ENCODE peak calls at places on chromosomes 7 and 10, in eight cellular contexts. G is aorta, T is T-helper 9 cell, M is KG1, F is HT1080, I is DMS153, Y is AG04450, D is mesendoderm. X is an unnamed sample.

GRCh38 chr10:120514035-120514620 is 57.1 kb downstream of the PLPP4 start:
- DNase-seq in G (peak; percentile 47), T (no peak), M (peak; percentile 1), F (no peak), I (no peak), Y (no peak), D (peak; percentile 84), X (no peak)

GRCh38 chr10:5514226-5514881 is 10.4 kb upstream of the CALML3 start:
- DNase-seq in G (no peak), T (no peak), M (no peak), F (no peak), I (no peak), Y (no peak), D (no peak), X (no peak)

GRCh38 chr7:47852330-47853245 is 95.7 kb downstream of the PKD1L1 start:
- DNase-seq in G (no peak), T (no peak), M (no peak), F (no peak), I (no peak), Y (no peak), D (peak; percentile 53), X (no peak)

GRCh38 chr7:24024276-24024675 is 259.7 kb upstream of the NPY start:
- DNase-seq in G (no peak), T (no peak), M (no peak), F (no peak), I (no peak), Y (no peak), D (no peak), X (no peak)

GRCh38 chr7:93279541-93279940 is 47.4 kb downstream of the VPS50 start:
- DNase-seq in G (no peak), T (no peak), M (no peak), F (peak; percentile 6), I (no peak), Y (no peak), D (no peak), X (no peak)

GRCh38 chr10:50501899-50502556 is 121.7 kb downstream of the SGMS1 start:
- DNase-seq in G (no peak), T (no peak), M (no peak), F (no peak), I (no peak), Y (no peak), D (peak; percentile 52), X (no peak)

GRCh38 chr7:120170849-120171248 is 102.1 kb upstream of the KCND2 start:
- DNase-seq in G (no peak), T (no peak), M (no peak), F (no peak), I (no peak), Y (no peak), D (no peak), X (no peak)

GRCh38 chr7:100171087-100171681 is 2.8 kb upstream of the GAL3ST4 start:
- DNase-seq in G (no peak), T (peak; percentile 36), M (no peak), F (no peak), I (no peak), Y (no peak), D (peak; percentile 34), X (no peak)

GRCh38 chr10:88657901-88658300 is 6.3 kb upstream of the LIPF start:
- DNase-seq in G (no peak), T (no peak), M (no peak), F (peak; percentile 47), I (no peak), Y (no peak), D (no peak), X (no peak)

GRCh38 chr7:134690016-134690415 is 43.4 kb downstream of the BPGM start:
- DNase-seq in G (no peak), T (no peak), M (no peak), F (peak; percentile 29), I (no peak), Y (peak; percentile 53), D (no peak), X (no peak)

GRCh38 chr10:129743738-129744133 is 220.3 kb downstream of the EBF3 start:
- DNase-seq in G (no peak), T (no peak), M (no peak), F (no peak), I (no peak), Y (no peak), D (no peak), X (no peak)

GRCh38 chr10:62814901-62815372 is 1.2 kb downstream of the EGR2 start:
- DNase-seq in G (no peak), T (no peak), M (no peak), F (no peak), I (no peak), Y (no peak), D (peak; percentile 23), X (no peak)

GRCh38 chr7:94511763-94512162 is 2.2 kb downstream of the CASD1 start:
- DNase-seq in G (no peak), T (no peak), M (no peak), F (no peak), I (no peak), Y (no peak), D (no peak), X (no peak)

GRCh38 chr7:14747701-14748100 is 154.8 kb downstream of the DGKB start:
- DNase-seq in G (no peak), T (no peak), M (no peak), F (no peak), I (no peak), Y (no peak), D (no peak), X (no peak)

GRCh38 chr10:58414270-58415041 is 29.2 kb downstream of the TFAM start:
- DNase-seq in G (no peak), T (no peak), M (no peak), F (peak; percentile 70), I (peak; percentile 21), Y (peak; percentile 50), D (peak; percentile 55), X (no peak)

GRCh38 chr7:32206987-32207386 is 136.8 kb upstream of the PDE1C start:
- DNase-seq in G (no peak), T (no peak), M (no peak), F (no peak), I (no peak), Y (no peak), D (peak; percentile 62), X (no peak)

GRCh38 chr7:43639858-43640491 is 57.1 kb downstream of the STK17A start:
- DNase-seq in G (peak; percentile 68), T (no peak), M (no peak), F (peak; percentile 69), I (peak; percentile 99), Y (no peak), D (peak; percentile 40), X (no peak)

GRCh38 chr10:52965938-52966401 is 193.4 kb upstream of the MBL2 start:
- DNase-seq in G (no peak), T (no peak), M (no peak), F (no peak), I (no peak), Y (no peak), D (peak; percentile 76), X (no peak)

GRCh38 chr10:63744060-63744941 is 223.1 kb downstream of the REEP3 start:
- DNase-seq in G (no peak), T (no peak), M (no peak), F (no peak), I (no peak), Y (no peak), D (no peak), X (no peak)

GRCh38 chr10:11555556-11555955 is 55.9 kb downstream of the USP6NL start:
- DNase-seq in G (no peak), T (no peak), M (no peak), F (no peak), I (no peak), Y (no peak), D (no peak), X (no peak)

X was measured in CMK.